ENCODE peak calls at places on chromosomes 4 and X, in seven cellular contexts. One of them, this sample, is unnamed.
A peak's percentile ranks its signal among the peaks of the same experiment; 100 is the strongest.

GRCh38 chr4:181860668-181861067 is 382.5 kb upstream of the TENM3 start:
- DNase-seq in GM12892: no peak
- DNase-seq in fibroblast of mammary gland: peak; percentile 20
- DNase-seq in right atrium auricular region: no peak
- DNase-seq in activated CD4-positive, CD25-positive, alpha-beta regulatory T cell: no peak
- DNase-seq in HEK293T: no peak
- DNase-seq in ACHN: no peak
- DNase-seq in this sample: no peak

GRCh38 chr4:38752393-38752961 is 30.3 kb downstream of the TLR10 start:
- DNase-seq in HEK293T: no peak
- DNase-seq in fibroblast of mammary gland: peak; percentile 73
- DNase-seq in right atrium auricular region: no peak
- DNase-seq in GM12892: peak; percentile 32
- DNase-seq in ACHN: peak; percentile 42
- DNase-seq in activated CD4-positive, CD25-positive, alpha-beta regulatory T cell: no peak
- DNase-seq in this sample: no peak

GRCh38 chr4:41155194-41155830 is 59.0 kb downstream of the APBB2 start:
- DNase-seq in HEK293T: no peak
- DNase-seq in activated CD4-positive, CD25-positive, alpha-beta regulatory T cell: no peak
- DNase-seq in ACHN: peak; percentile 65
- DNase-seq in fibroblast of mammary gland: peak; percentile 69
- DNase-seq in right atrium auricular region: no peak
- DNase-seq in GM12892: no peak
- DNase-seq in this sample: no peak

GRCh38 chr4:24794916-24795665 is at the start of gene SOD3:
- DNase-seq in fibroblast of mammary gland: peak; percentile 90
- DNase-seq in GM12892: no peak
- DNase-seq in right atrium auricular region: peak; percentile 86
- DNase-seq in activated CD4-positive, CD25-positive, alpha-beta regulatory T cell: no peak
- DNase-seq in HEK293T: no peak
- DNase-seq in ACHN: peak; percentile 90
- DNase-seq in this sample: no peak

GRCh38 chrX:153939573-153939972 is 4.7 kb upstream of the NAA10 start:
- DNase-seq in activated CD4-positive, CD25-positive, alpha-beta regulatory T cell: no peak
- DNase-seq in GM12892: no peak
- DNase-seq in ACHN: no peak
- DNase-seq in fibroblast of mammary gland: no peak
- DNase-seq in right atrium auricular region: no peak
- DNase-seq in HEK293T: no peak
- DNase-seq in this sample: no peak

GRCh38 chr4:155653052-155653451 is 13.6 kb upstream of the GUCY1A1 start:
- DNase-seq in ACHN: no peak
- DNase-seq in right atrium auricular region: no peak
- DNase-seq in fibroblast of mammary gland: no peak
- DNase-seq in activated CD4-positive, CD25-positive, alpha-beta regulatory T cell: no peak
- DNase-seq in GM12892: no peak
- DNase-seq in HEK293T: no peak
- DNase-seq in this sample: no peak

GRCh38 chr4:157791236-157791635 is 381.6 kb downstream of the GASK1B start:
- DNase-seq in GM12892: no peak
- DNase-seq in ACHN: no peak
- DNase-seq in HEK293T: no peak
- DNase-seq in activated CD4-positive, CD25-positive, alpha-beta regulatory T cell: no peak
- DNase-seq in fibroblast of mammary gland: no peak
- DNase-seq in right atrium auricular region: no peak
- DNase-seq in this sample: no peak

GRCh38 chr4:26621366-26621765 is 37.5 kb downstream of the TBC1D19 start:
- DNase-seq in GM12892: no peak
- DNase-seq in right atrium auricular region: no peak
- DNase-seq in activated CD4-positive, CD25-positive, alpha-beta regulatory T cell: no peak
- DNase-seq in fibroblast of mammary gland: no peak
- DNase-seq in HEK293T: no peak
- DNase-seq in ACHN: no peak
- DNase-seq in this sample: no peak

GRCh38 chrX:119696251-119696890 is 3.4 kb upstream of the SEPTIN6 start:
- DNase-seq in right atrium auricular region: no peak
- DNase-seq in fibroblast of mammary gland: no peak
- DNase-seq in activated CD4-positive, CD25-positive, alpha-beta regulatory T cell: no peak
- DNase-seq in HEK293T: no peak
- DNase-seq in ACHN: no peak
- DNase-seq in GM12892: no peak
- DNase-seq in this sample: no peak

GRCh38 chr4:76429636-76430035 is 5.4 kb upstream of the SHROOM3 start:
- DNase-seq in fibroblast of mammary gland: no peak
- DNase-seq in GM12892: no peak
- DNase-seq in HEK293T: no peak
- DNase-seq in activated CD4-positive, CD25-positive, alpha-beta regulatory T cell: no peak
- DNase-seq in ACHN: no peak
- DNase-seq in right atrium auricular region: no peak
- DNase-seq in this sample: no peak

GRCh38 chr4:172628263-172628662 is 540.3 kb upstream of the GALNT7 start:
- DNase-seq in right atrium auricular region: no peak
- DNase-seq in ACHN: no peak
- DNase-seq in GM12892: no peak
- DNase-seq in activated CD4-positive, CD25-positive, alpha-beta regulatory T cell: no peak
- DNase-seq in HEK293T: no peak
- DNase-seq in fibroblast of mammary gland: no peak
- DNase-seq in this sample: no peak

GRCh38 chr4:3697033-3697432 is 69.2 kb upstream of the ADRA2C start:
- DNase-seq in right atrium auricular region: no peak
- DNase-seq in ACHN: no peak
- DNase-seq in activated CD4-positive, CD25-positive, alpha-beta regulatory T cell: no peak
- DNase-seq in fibroblast of mammary gland: no peak
- DNase-seq in HEK293T: no peak
- DNase-seq in GM12892: no peak
- DNase-seq in this sample: no peak

GRCh38 chrX:154019633-154020499 is at the start of gene IRAK1:
- DNase-seq in ACHN: peak; percentile 59
- DNase-seq in right atrium auricular region: no peak
- DNase-seq in fibroblast of mammary gland: peak; percentile 52
- DNase-seq in GM12892: peak; percentile 69
- DNase-seq in activated CD4-positive, CD25-positive, alpha-beta regulatory T cell: no peak
- DNase-seq in HEK293T: peak; percentile 76
- DNase-seq in this sample: peak; percentile 69

GRCh38 chr4:87219648-87220093 is 747 bp downstream of the KLHL8 start:
- DNase-seq in fibroblast of mammary gland: peak; percentile 34
- DNase-seq in ACHN: peak; percentile 55
- DNase-seq in right atrium auricular region: no peak
- DNase-seq in HEK293T: peak; percentile 30
- DNase-seq in activated CD4-positive, CD25-positive, alpha-beta regulatory T cell: peak; percentile 20
- DNase-seq in GM12892: no peak
- DNase-seq in this sample: peak; percentile 43

GRCh38 chrX:46325312-46325877 is 219.8 kb downstream of the ZNF674 start:
- DNase-seq in fibroblast of mammary gland: peak; percentile 45
- DNase-seq in HEK293T: no peak
- DNase-seq in ACHN: peak; percentile 90
- DNase-seq in GM12892: no peak
- DNase-seq in right atrium auricular region: no peak
- DNase-seq in activated CD4-positive, CD25-positive, alpha-beta regulatory T cell: no peak
- DNase-seq in this sample: no peak

GRCh38 chr4:186192068-186192751 is 843 bp downstream of the CYP4V2 start:
- DNase-seq in activated CD4-positive, CD25-positive, alpha-beta regulatory T cell: no peak
- DNase-seq in GM12892: no peak
- DNase-seq in HEK293T: peak; percentile 19
- DNase-seq in fibroblast of mammary gland: peak; percentile 51
- DNase-seq in ACHN: peak; percentile 35
- DNase-seq in right atrium auricular region: peak; percentile 62
- DNase-seq in this sample: no peak

GRCh38 chrX:41027388-41027787 is 57.9 kb upstream of the USP9X start:
- DNase-seq in right atrium auricular region: no peak
- DNase-seq in fibroblast of mammary gland: peak; percentile 78
- DNase-seq in activated CD4-positive, CD25-positive, alpha-beta regulatory T cell: no peak
- DNase-seq in GM12892: no peak
- DNase-seq in ACHN: no peak
- DNase-seq in HEK293T: no peak
- DNase-seq in this sample: no peak

GRCh38 chr4:5793514-5793913 is 82.5 kb downstream of the EVC start:
- DNase-seq in HEK293T: no peak
- DNase-seq in activated CD4-positive, CD25-positive, alpha-beta regulatory T cell: no peak
- DNase-seq in GM12892: no peak
- DNase-seq in ACHN: no peak
- DNase-seq in right atrium auricular region: no peak
- DNase-seq in fibroblast of mammary gland: no peak
- DNase-seq in this sample: no peak

GRCh38 chr4:97072666-97073065 is 1070.6 kb downstream of the STPG2 start:
- DNase-seq in ACHN: no peak
- DNase-seq in right atrium auricular region: no peak
- DNase-seq in fibroblast of mammary gland: no peak
- DNase-seq in activated CD4-positive, CD25-positive, alpha-beta regulatory T cell: no peak
- DNase-seq in GM12892: no peak
- DNase-seq in HEK293T: no peak
- DNase-seq in this sample: no peak

GRCh38 chr4:4735870-4736269 is 123.6 kb upstream of the MSX1 start:
- DNase-seq in ACHN: no peak
- DNase-seq in GM12892: no peak
- DNase-seq in HEK293T: no peak
- DNase-seq in activated CD4-positive, CD25-positive, alpha-beta regulatory T cell: no peak
- DNase-seq in right atrium auricular region: no peak
- DNase-seq in fibroblast of mammary gland: peak; percentile 43
- DNase-seq in this sample: no peak

GRCh38 chr4:30720656-30721352 is 635 bp downstream of the PCDH7 start:
- DNase-seq in fibroblast of mammary gland: peak; percentile 47
- DNase-seq in activated CD4-positive, CD25-positive, alpha-beta regulatory T cell: no peak
- DNase-seq in HEK293T: no peak
- DNase-seq in ACHN: peak; percentile 26
- DNase-seq in GM12892: peak; percentile 6
- DNase-seq in right atrium auricular region: no peak
- DNase-seq in this sample: no peak

GRCh38 chrX:119541188-119541587 is 24.0 kb downstream of the STEEP1 start:
- DNase-seq in fibroblast of mammary gland: peak; percentile 82
- DNase-seq in HEK293T: no peak
- DNase-seq in activated CD4-positive, CD25-positive, alpha-beta regulatory T cell: no peak
- DNase-seq in GM12892: no peak
- DNase-seq in right atrium auricular region: no peak
- DNase-seq in ACHN: peak; percentile 71
- DNase-seq in this sample: no peak

GRCh38 chr4:11119474-11119873 is 309.2 kb downstream of the HS3ST1 start:
- DNase-seq in right atrium auricular region: no peak
- DNase-seq in HEK293T: no peak
- DNase-seq in ACHN: no peak
- DNase-seq in activated CD4-positive, CD25-positive, alpha-beta regulatory T cell: no peak
- DNase-seq in fibroblast of mammary gland: no peak
- DNase-seq in GM12892: no peak
- DNase-seq in this sample: no peak

GRCh38 chr4:91990726-91991125 is 313.0 kb upstream of the GRID2 start:
- DNase-seq in HEK293T: no peak
- DNase-seq in ACHN: no peak
- DNase-seq in activated CD4-positive, CD25-positive, alpha-beta regulatory T cell: no peak
- DNase-seq in GM12892: no peak
- DNase-seq in right atrium auricular region: no peak
- DNase-seq in fibroblast of mammary gland: no peak
- DNase-seq in this sample: no peak

GRCh38 chrX:50988649-50989048 is 78.1 kb downstream of the BMP15 start:
- DNase-seq in ACHN: peak; percentile 41
- DNase-seq in HEK293T: peak; percentile 33
- DNase-seq in right atrium auricular region: no peak
- DNase-seq in fibroblast of mammary gland: peak; percentile 47
- DNase-seq in GM12892: no peak
- DNase-seq in activated CD4-positive, CD25-positive, alpha-beta regulatory T cell: no peak
- DNase-seq in this sample: no peak

GRCh38 chrX:134542485-134542884 is 82.5 kb downstream of the HPRT1 start:
- DNase-seq in fibroblast of mammary gland: peak; percentile 84
- DNase-seq in HEK293T: no peak
- DNase-seq in right atrium auricular region: peak; percentile 50
- DNase-seq in GM12892: no peak
- DNase-seq in ACHN: peak; percentile 45
- DNase-seq in activated CD4-positive, CD25-positive, alpha-beta regulatory T cell: no peak
- DNase-seq in this sample: no peak

GRCh38 chrX:43121637-43122036 is 343.7 kb upstream of the PPP1R2C start:
- DNase-seq in activated CD4-positive, CD25-positive, alpha-beta regulatory T cell: no peak
- DNase-seq in HEK293T: no peak
- DNase-seq in ACHN: no peak
- DNase-seq in GM12892: no peak
- DNase-seq in right atrium auricular region: no peak
- DNase-seq in fibroblast of mammary gland: peak; percentile 0
- DNase-seq in this sample: no peak

GRCh38 chr4:144461906-144462305 is 184.1 kb upstream of the HHIP start:
- DNase-seq in GM12892: no peak
- DNase-seq in ACHN: no peak
- DNase-seq in activated CD4-positive, CD25-positive, alpha-beta regulatory T cell: no peak
- DNase-seq in right atrium auricular region: no peak
- DNase-seq in HEK293T: no peak
- DNase-seq in fibroblast of mammary gland: no peak
- DNase-seq in this sample: no peak